ENCODE peak calls at places on chromosomes 5 and 9, in five cellular contexts. H is neuronal stem cell; M is CD8-positive, alpha-beta memory T cell; X is GM23248; W is naive thymus-derived CD4-positive, alpha-beta T cell. N is an unnamed sample.
A peak's percentile ranks its signal among the peaks of the same experiment; 100 is the strongest.

GRCh38 chr5:86679529-86679928 is 61.8 kb downstream of the COX7C start:
- DNase-seq in H (peak; percentile 9), M (no peak), X (peak; percentile 76), W (no peak), N (peak; percentile 13)

GRCh38 chr9:4734150-4734549 is 6.9 kb downstream of the AK3 start:
- DNase-seq in H (no peak), M (no peak), X (no peak), W (no peak), N (no peak)

GRCh38 chr5:57094753-57095683 is 78.8 kb upstream of the GPBP1 start:
- DNase-seq in H (no peak), M (no peak), X (peak; percentile 6), W (no peak), N (peak; percentile 16)

GRCh38 chr9:113508111-113508749 is 44.7 kb downstream of the RGS3 start:
- DNase-seq in H (no peak), M (no peak), X (no peak), W (no peak), N (peak; percentile 20)

GRCh38 chr9:68692519-68692918 is 12.5 kb upstream of the PIP5K1B start:
- DNase-seq in H (no peak), M (no peak), X (no peak), W (no peak), N (no peak)

GRCh38 chr5:134547579-134547978 is 22.1 kb downstream of the JADE2 start:
- DNase-seq in H (no peak), M (no peak), X (peak; percentile 94), W (no peak), N (no peak)

GRCh38 chr9:34443533-34443932 is 14.8 kb downstream of the FAM219A start:
- DNase-seq in H (no peak), M (no peak), X (no peak), W (no peak), N (no peak)

GRCh38 chr5:9829621-9830020 is 199.5 kb upstream of the TAS2R1 start:
- DNase-seq in H (no peak), M (no peak), X (no peak), W (no peak), N (no peak)

GRCh38 chr9:126419475-126419874 is 92.8 kb downstream of the MVB12B start:
- DNase-seq in H (no peak), M (no peak), X (no peak), W (no peak), N (no peak)

GRCh38 chr5:148156609-148157008 is 11.7 kb upstream of the SPINK14 start:
- DNase-seq in H (no peak), M (no peak), X (no peak), W (no peak), N (no peak)

GRCh38 chr5:136374003-136374402 is 8.7 kb upstream of the TRPC7 start:
- DNase-seq in H (no peak), M (no peak), X (peak; percentile 6), W (no peak), N (no peak)

GRCh38 chr5:58918015-58918729 is 335.3 kb downstream of the RAB3C start:
- DNase-seq in H (no peak), M (no peak), X (no peak), W (no peak), N (no peak)

GRCh38 chr5:122847687-122848081 is 2.3 kb downstream of the SNX24 start:
- DNase-seq in H (no peak), M (no peak), X (no peak), W (no peak), N (no peak)

GRCh38 chr5:1779782-1780620 is 19.6 kb downstream of the MRPL36 start:
- DNase-seq in H (no peak), M (no peak), X (no peak), W (no peak), N (no peak)

GRCh38 chr5:170985486-170985885 is 123.7 kb downstream of the RANBP17 start:
- DNase-seq in H (no peak), M (no peak), X (peak; percentile 1), W (no peak), N (no peak)

GRCh38 chr5:179294891-179295777 is 50.1 kb downstream of the ADAMTS2 start:
- DNase-seq in H (no peak), M (no peak), X (peak; percentile 92), W (no peak), N (no peak)

GRCh38 chr5:1515921-1516571 is 7.7 kb downstream of the LPCAT1 start:
- DNase-seq in H (no peak), M (no peak), X (peak; percentile 63), W (no peak), N (no peak)

GRCh38 chr5:14463629-14464028 is 118.0 kb upstream of the OTULINL start:
- DNase-seq in H (no peak), M (no peak), X (peak; percentile 81), W (no peak), N (no peak)

GRCh38 chr5:128736567-128736966 is 198.5 kb upstream of the FBN2 start:
- DNase-seq in H (no peak), M (no peak), X (peak; percentile 15), W (no peak), N (no peak)

GRCh38 chr5:11046160-11046559 is 285.1 kb upstream of the DAP start:
- DNase-seq in H (no peak), M (no peak), X (peak; percentile 9), W (no peak), N (no peak)

GRCh38 chr9:114207845-114208244 is 52.5 kb downstream of the COL27A1 start:
- DNase-seq in H (no peak), M (no peak), X (no peak), W (no peak), N (no peak)

GRCh38 chr5:132090107-132090506 is 16.5 kb downstream of the CSF2 start:
- DNase-seq in H (no peak), M (no peak), X (peak; percentile 83), W (no peak), N (no peak)

GRCh38 chr5:62534461-62535236 is 44.0 kb upstream of the LRRC70 start:
- DNase-seq in H (no peak), M (no peak), X (no peak), W (no peak), N (no peak)

GRCh38 chr9:111110805-111111204 is 72.5 kb upstream of the LPAR1 start:
- DNase-seq in H (no peak), M (no peak), X (no peak), W (no peak), N (no peak)

DNA sequence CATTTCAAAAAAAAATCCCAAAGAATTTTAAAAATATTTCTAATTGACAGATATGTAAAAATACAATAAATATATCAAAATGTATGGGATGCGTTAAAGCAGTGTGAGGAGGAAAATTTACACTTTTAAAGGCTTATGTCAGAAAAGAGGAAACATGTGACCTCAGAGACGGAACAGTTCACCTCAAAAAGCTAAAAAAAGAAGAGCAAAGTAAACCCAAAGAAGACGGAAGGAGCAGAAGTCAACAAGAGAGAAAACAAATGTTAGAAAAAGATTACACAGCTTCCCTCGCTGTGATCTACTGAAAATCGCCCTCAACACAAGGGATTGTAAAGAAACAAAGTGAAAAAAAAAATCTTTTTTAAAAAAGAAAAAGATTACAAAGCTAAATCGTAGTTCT is 186.9 kb downstream of the AUH start:
- DNase-seq in H (no peak), M (no peak), X (no peak), W (peak; percentile 12), N (no peak)
- H3K4me1 ChIP-seq in H (no peaks in the 10 kb centered on the region), M (peaks cover 29% of the 10 kb centered on the region), X (peaks cover 5% of the 10 kb centered on the region), W (peaks cover 16% of the 10 kb centered on the region), N (no peaks in the 10 kb centered on the region)

GRCh38 chr9:137452761-137453642 is 6.1 kb downstream of the NSMF start:
- DNase-seq in H (no peak), M (no peak), X (no peak), W (no peak), N (no peak)

GRCh38 chr9:137455361-137455991 is 3.7 kb downstream of the NSMF start:
- DNase-seq in H (no peak), M (peak; percentile 0), X (no peak), W (no peak), N (no peak)

GRCh38 chr9:137454506-137455360 is 4.4 kb downstream of the NSMF start:
- DNase-seq in H (peak; percentile 69), M (peak; percentile 0), X (peak; percentile 55), W (no peak), N (no peak)

GRCh38 chr9:137453643-137454081 is 5.5 kb downstream of the NSMF start:
- DNase-seq in H (peak; percentile 93), M (peak; percentile 36), X (peak; percentile 81), W (peak; percentile 53), N (no peak)

GRCh38 chr9:137454145-137454505 is 5.0 kb downstream of the NSMF start:
- DNase-seq in H (peak; percentile 76), M (no peak), X (peak; percentile 47), W (no peak), N (no peak)
- H3K4me3 ChIP-seq in H (peak overlapping the region; percentile 0), M (peak overlapping the region; percentile 37), X (peak overlapping the region; percentile 63), W (peak overlapping the region; percentile 11), N (peak overlapping the region; percentile 29)

GRCh38 chr9:127936347-127936852 is 1.3 kb downstream of the DPM2 start:
- DNase-seq in H (no peak), M (no peak), X (no peak), W (no peak), N (no peak)

GRCh38 chr9:127935765-127936221 is 1.9 kb downstream of the DPM2 start:
- DNase-seq in H (no peak), M (no peak), X (peak; percentile 85), W (no peak), N (no peak)

GRCh38 chr9:127937046-127937382 is 640 bp downstream of the DPM2 start:
- DNase-seq in H (no peak), M (no peak), X (no peak), W (no peak), N (no peak)

GRCh38 chr9:127934986-127935385 is 2.7 kb downstream of the DPM2 start:
- DNase-seq in H (no peak), M (no peak), X (no peak), W (no peak), N (no peak)

DNA sequence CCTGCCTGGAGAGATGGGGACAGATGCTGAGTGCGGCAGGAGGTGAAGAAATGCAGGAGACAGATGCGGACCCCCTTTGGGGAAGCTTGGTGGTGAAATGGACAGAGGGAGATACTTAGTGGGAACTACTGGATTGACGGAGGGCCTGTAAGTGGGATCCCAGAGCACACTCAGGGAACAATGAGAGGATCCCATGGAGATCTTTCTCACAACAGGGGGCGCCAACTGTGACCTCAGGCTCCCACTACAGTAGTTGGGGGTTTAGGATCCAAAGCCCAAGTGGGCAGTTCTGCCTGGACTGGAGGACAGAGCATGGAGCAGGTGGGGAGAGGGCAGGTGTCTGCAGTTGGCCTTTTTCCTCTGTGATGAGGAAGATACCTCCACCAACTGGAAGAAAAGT is 3.4 kb downstream of the DPM2 start:
- DNase-seq in H (no peak), M (no peak), X (no peak), W (no peak), N (no peak)
- H3K4me1 ChIP-seq in H (peaks cover 25% of the 10 kb centered on the region), M (peaks cover 46% of the 10 kb centered on the region), X (peaks cover 38% of the 10 kb centered on the region), W (peaks cover 39% of the 10 kb centered on the region), N (peaks cover 8% of the 10 kb centered on the region)

DNA sequence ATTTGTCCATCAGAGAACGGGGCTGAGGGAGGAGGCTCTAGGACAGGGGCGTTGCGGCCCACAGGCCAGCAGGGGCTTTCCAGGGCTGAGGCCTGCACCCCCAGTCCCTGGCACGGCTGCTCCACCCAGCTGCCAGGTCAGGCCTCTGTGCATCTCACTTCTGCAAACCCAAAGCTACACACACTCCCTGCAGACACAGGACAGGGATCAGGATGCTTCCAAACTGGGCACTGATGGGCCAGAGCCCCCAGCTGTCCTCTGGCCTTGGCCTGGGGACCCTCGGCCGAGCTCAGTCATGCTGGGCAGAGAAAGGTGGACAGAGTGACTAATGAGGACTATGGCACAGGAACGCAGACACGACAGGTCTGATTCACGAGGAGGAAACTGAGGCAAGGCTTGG is 106.3 kb upstream of the SARDH start:
- DNase-seq in H (no peak), M (no peak), X (no peak), W (no peak), N (no peak)
- H3K4me3 ChIP-seq in H (no peak overlapping the region), M (no peak overlapping the region), X (no peak overlapping the region), W (no peak overlapping the region), N (no peak overlapping the region)

GRCh38 chr5:143218563-143219170 is 184.8 kb downstream of the NR3C1 start:
- DNase-seq in H (no peak), M (no peak), X (no peak), W (no peak), N (no peak)
- H3K4me1 ChIP-seq in H (peaks cover 51% of the 10 kb centered on the region), M (peaks cover 24% of the 10 kb centered on the region), X (peaks cover 7% of the 10 kb centered on the region), W (no peaks in the 10 kb centered on the region), N (peaks cover 2% of the 10 kb centered on the region)